ENCODE peak calls at places on chromosomes 5 and 9, in ten cellular contexts. One of them, this sample, is unnamed.

GRCh38 chr9:29966247-29966646 is 2393.0 kb upstream of the C9orf72 start:
- DNase-seq in IMR-90: no peak
- DNase-seq in heart left ventricle: no peak
- DNase-seq in sigmoid colon: no peak
- DNase-seq in adrenal gland: no peak
- DNase-seq in tibial nerve: no peak
- DNase-seq in gastrocnemius medialis: no peak
- DNase-seq in Peyer's patch: no peak
- DNase-seq in stomach: no peak
- DNase-seq in esophagus squamous epithelium: no peak
- DNase-seq in this sample: no peak

GRCh38 chr9:124420991-124421543 is 5.8 kb upstream of the PSMB7 start:
- DNase-seq in Peyer's patch: no peak
- DNase-seq in esophagus squamous epithelium: no peak
- DNase-seq in stomach: no peak
- DNase-seq in gastrocnemius medialis: no peak
- DNase-seq in heart left ventricle: no peak
- DNase-seq in IMR-90: peak
- DNase-seq in adrenal gland: no peak
- DNase-seq in sigmoid colon: peak
- DNase-seq in tibial nerve: no peak
- DNase-seq in this sample: no peak

GRCh38 chr9:93893899-93894690 is 61.1 kb downstream of the BARX1 start:
- DNase-seq in gastrocnemius medialis: no peak
- DNase-seq in IMR-90: no peak
- DNase-seq in heart left ventricle: no peak
- DNase-seq in tibial nerve: no peak
- DNase-seq in adrenal gland: no peak
- DNase-seq in sigmoid colon: peak
- DNase-seq in stomach: peak
- DNase-seq in esophagus squamous epithelium: no peak
- DNase-seq in Peyer's patch: no peak
- DNase-seq in this sample: no peak

GRCh38 chr5:88544616-88545150 is 276.0 kb upstream of the TMEM161B start:
- DNase-seq in stomach: no peak
- DNase-seq in heart left ventricle: no peak
- DNase-seq in adrenal gland: no peak
- DNase-seq in IMR-90: no peak
- DNase-seq in Peyer's patch: no peak
- DNase-seq in tibial nerve: no peak
- DNase-seq in sigmoid colon: no peak
- DNase-seq in gastrocnemius medialis: no peak
- DNase-seq in esophagus squamous epithelium: no peak
- DNase-seq in this sample: no peak

GRCh38 chr9:110179734-110180133 is 28.2 kb downstream of the C9orf152 start:
- DNase-seq in adrenal gland: no peak
- DNase-seq in IMR-90: peak
- DNase-seq in Peyer's patch: no peak
- DNase-seq in tibial nerve: no peak
- DNase-seq in esophagus squamous epithelium: no peak
- DNase-seq in heart left ventricle: no peak
- DNase-seq in sigmoid colon: no peak
- DNase-seq in stomach: no peak
- DNase-seq in gastrocnemius medialis: no peak
- DNase-seq in this sample: no peak

GRCh38 chr9:130137870-130138653 is 34.1 kb upstream of the NCS1 start:
- DNase-seq in tibial nerve: no peak
- DNase-seq in adrenal gland: peak
- DNase-seq in sigmoid colon: peak
- DNase-seq in stomach: no peak
- DNase-seq in IMR-90: peak
- DNase-seq in gastrocnemius medialis: no peak
- DNase-seq in Peyer's patch: no peak
- DNase-seq in heart left ventricle: peak
- DNase-seq in esophagus squamous epithelium: no peak
- DNase-seq in this sample: peak

GRCh38 chr9:85971731-85972130 is 30.8 kb downstream of the NAA35 start:
- DNase-seq in adrenal gland: no peak
- DNase-seq in esophagus squamous epithelium: no peak
- DNase-seq in Peyer's patch: no peak
- DNase-seq in heart left ventricle: no peak
- DNase-seq in gastrocnemius medialis: no peak
- DNase-seq in sigmoid colon: no peak
- DNase-seq in tibial nerve: no peak
- DNase-seq in stomach: no peak
- DNase-seq in IMR-90: peak
- DNase-seq in this sample: no peak

GRCh38 chr5:91224969-91225368 is 158.1 kb downstream of the ARRDC3 start:
- DNase-seq in IMR-90: no peak
- DNase-seq in esophagus squamous epithelium: no peak
- DNase-seq in sigmoid colon: no peak
- DNase-seq in Peyer's patch: no peak
- DNase-seq in gastrocnemius medialis: no peak
- DNase-seq in adrenal gland: no peak
- DNase-seq in stomach: no peak
- DNase-seq in tibial nerve: no peak
- DNase-seq in heart left ventricle: no peak
- DNase-seq in this sample: no peak

GRCh38 chr5:134394932-134395331 is 16.7 kb downstream of the CDKN2AIPNL start:
- DNase-seq in tibial nerve: no peak
- DNase-seq in heart left ventricle: no peak
- DNase-seq in adrenal gland: no peak
- DNase-seq in gastrocnemius medialis: no peak
- DNase-seq in sigmoid colon: no peak
- DNase-seq in esophagus squamous epithelium: no peak
- DNase-seq in Peyer's patch: no peak
- DNase-seq in IMR-90: no peak
- DNase-seq in stomach: no peak
- DNase-seq in this sample: no peak

GRCh38 chr5:175811594-175811993 is 59.8 kb upstream of the CPLX2 start:
- DNase-seq in adrenal gland: no peak
- DNase-seq in tibial nerve: no peak
- DNase-seq in IMR-90: no peak
- DNase-seq in Peyer's patch: no peak
- DNase-seq in stomach: no peak
- DNase-seq in gastrocnemius medialis: no peak
- DNase-seq in sigmoid colon: no peak
- DNase-seq in esophagus squamous epithelium: no peak
- DNase-seq in heart left ventricle: no peak
- DNase-seq in this sample: no peak

GRCh38 chr9:136997830-136998234 is 1.5 kb upstream of the CLIC3 start:
- DNase-seq in sigmoid colon: no peak
- DNase-seq in esophagus squamous epithelium: no peak
- DNase-seq in Peyer's patch: peak
- DNase-seq in heart left ventricle: no peak
- DNase-seq in adrenal gland: no peak
- DNase-seq in gastrocnemius medialis: no peak
- DNase-seq in IMR-90: no peak
- DNase-seq in stomach: no peak
- DNase-seq in tibial nerve: no peak
- DNase-seq in this sample: no peak

GRCh38 chr9:136997355-136997754 is 987 bp upstream of the CLIC3 start:
- DNase-seq in sigmoid colon: no peak
- DNase-seq in heart left ventricle: no peak
- DNase-seq in stomach: no peak
- DNase-seq in tibial nerve: no peak
- DNase-seq in gastrocnemius medialis: no peak
- DNase-seq in IMR-90: no peak
- DNase-seq in Peyer's patch: no peak
- DNase-seq in adrenal gland: no peak
- DNase-seq in esophagus squamous epithelium: no peak
- DNase-seq in this sample: no peak

GRCh38 chr9:136995370-136995769 is 998 bp downstream of the CLIC3 start:
- DNase-seq in esophagus squamous epithelium: no peak
- DNase-seq in IMR-90: no peak
- DNase-seq in gastrocnemius medialis: no peak
- DNase-seq in sigmoid colon: no peak
- DNase-seq in tibial nerve: no peak
- DNase-seq in stomach: no peak
- DNase-seq in adrenal gland: no peak
- DNase-seq in Peyer's patch: no peak
- DNase-seq in heart left ventricle: no peak
- DNase-seq in this sample: no peak

GRCh38 chr9:136995772-136996308 is 528 bp downstream of the CLIC3 start:
- DNase-seq in gastrocnemius medialis: no peak
- DNase-seq in IMR-90: peak
- DNase-seq in esophagus squamous epithelium: no peak
- DNase-seq in adrenal gland: no peak
- DNase-seq in sigmoid colon: no peak
- DNase-seq in tibial nerve: no peak
- DNase-seq in stomach: peak
- DNase-seq in heart left ventricle: peak
- DNase-seq in Peyer's patch: no peak
- DNase-seq in this sample: no peak

GRCh38 chr9:136996361-136997281 is at the start of gene CLIC3:
- DNase-seq in heart left ventricle: no peak
- DNase-seq in gastrocnemius medialis: no peak
- DNase-seq in tibial nerve: no peak
- DNase-seq in esophagus squamous epithelium: no peak
- DNase-seq in Peyer's patch: peak
- DNase-seq in IMR-90: no peak
- DNase-seq in adrenal gland: no peak
- DNase-seq in sigmoid colon: no peak
- DNase-seq in stomach: peak
- DNase-seq in this sample: no peak
- TF ChIP-seq POLR2A in heart left ventricle: no peak
- TF ChIP-seq POLR2A in gastrocnemius medialis: no peak
- TF ChIP-seq POLR2A in tibial nerve: no peak
- TF ChIP-seq POLR2A in esophagus squamous epithelium: peak
- TF ChIP-seq POLR2A in Peyer's patch: no peak
- TF ChIP-seq POLR2A in IMR-90: no peak
- TF ChIP-seq POLR2A in adrenal gland: no peak
- TF ChIP-seq POLR2A in sigmoid colon: no peak
- TF ChIP-seq POLR2A in stomach: no peak
- TF ChIP-seq POLR2A in this sample: no peak

DNA sequence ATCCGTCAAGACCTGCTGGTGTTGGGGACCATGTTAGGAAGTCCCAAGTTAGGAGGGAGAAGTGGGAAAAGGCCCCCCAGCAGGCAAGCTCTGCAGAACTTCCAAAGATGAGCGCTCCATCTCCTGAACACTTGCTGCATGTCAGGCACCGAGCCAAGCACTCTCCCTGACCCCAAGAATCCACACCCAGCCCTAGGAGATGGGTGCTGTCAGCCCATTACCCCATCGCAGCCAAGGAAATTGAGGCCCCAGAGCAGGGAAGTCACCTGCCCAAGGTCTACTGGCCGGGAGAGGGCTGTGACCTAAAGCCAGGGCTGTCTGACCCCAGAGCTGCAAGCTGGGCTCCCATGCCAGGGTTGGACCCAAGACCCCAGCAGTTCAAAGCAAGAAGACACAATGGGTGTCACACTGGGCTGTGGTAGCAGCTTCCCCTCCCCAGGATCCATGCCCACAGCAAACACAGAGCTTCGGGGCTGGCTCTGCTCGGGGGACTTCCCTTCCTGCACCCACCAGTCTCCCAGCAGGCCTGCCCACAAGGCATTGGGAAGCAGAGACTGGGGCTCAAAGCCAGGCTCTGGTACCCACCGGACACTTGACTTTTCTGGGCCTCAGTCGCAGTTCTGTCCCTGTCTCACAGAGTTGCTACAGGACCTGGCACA is 13.5 kb downstream of the EEIG1 start:
- DNase-seq in stomach: no peak
- DNase-seq in IMR-90: no peak
- DNase-seq in Peyer's patch: no peak
- DNase-seq in gastrocnemius medialis: no peak
- DNase-seq in tibial nerve: no peak
- DNase-seq in adrenal gland: peak
- DNase-seq in heart left ventricle: no peak
- DNase-seq in sigmoid colon: peak
- DNase-seq in esophagus squamous epithelium: no peak
- DNase-seq in this sample: peak
- H3K27ac ChIP-seq in stomach: peak
- H3K27ac ChIP-seq in IMR-90: peak
- H3K27ac ChIP-seq in Peyer's patch: peak
- H3K27ac ChIP-seq in gastrocnemius medialis: peak
- H3K27ac ChIP-seq in tibial nerve: peak
- H3K27ac ChIP-seq in adrenal gland: peak
- H3K27ac ChIP-seq in heart left ventricle: peak
- H3K27ac ChIP-seq in sigmoid colon: peak
- H3K27ac ChIP-seq in esophagus squamous epithelium: peak
- H3K27ac ChIP-seq in this sample: peak

DNA sequence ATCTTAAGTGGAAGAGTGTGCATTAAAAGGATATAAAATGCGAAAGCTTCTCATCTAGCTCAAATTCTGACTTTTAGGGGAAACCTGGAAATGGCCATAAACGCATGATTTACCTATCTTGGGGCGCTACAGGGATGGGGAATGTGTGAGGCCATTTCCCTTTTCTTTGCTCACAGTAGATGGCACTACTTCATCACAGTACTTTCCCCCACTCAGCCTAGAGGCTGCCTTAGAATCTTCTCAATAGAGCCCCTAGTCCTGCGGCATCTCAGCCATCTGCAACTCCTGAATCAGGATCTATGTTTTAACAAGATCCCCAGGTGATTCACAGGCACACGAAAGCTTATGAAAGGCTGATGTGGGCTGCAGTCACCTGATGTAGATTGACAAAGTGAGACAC is 110.8 kb downstream of the LHFPL2 start:
- DNase-seq in heart left ventricle: no peak
- DNase-seq in sigmoid colon: peak
- DNase-seq in stomach: no peak
- DNase-seq in Peyer's patch: no peak
- DNase-seq in gastrocnemius medialis: no peak
- DNase-seq in tibial nerve: no peak
- DNase-seq in IMR-90: peak
- DNase-seq in esophagus squamous epithelium: no peak
- DNase-seq in adrenal gland: no peak
- DNase-seq in this sample: no peak
- TF ChIP-seq CTCF in heart left ventricle: peak
- TF ChIP-seq CTCF in sigmoid colon: peak
- TF ChIP-seq CTCF in stomach: peak
- TF ChIP-seq CTCF in Peyer's patch: peak
- TF ChIP-seq CTCF in gastrocnemius medialis: peak
- TF ChIP-seq CTCF in tibial nerve: peak
- TF ChIP-seq CTCF in IMR-90: peak
- TF ChIP-seq CTCF in esophagus squamous epithelium: peak
- TF ChIP-seq CTCF in adrenal gland: peak
- TF ChIP-seq CTCF in this sample: peak

DNA sequence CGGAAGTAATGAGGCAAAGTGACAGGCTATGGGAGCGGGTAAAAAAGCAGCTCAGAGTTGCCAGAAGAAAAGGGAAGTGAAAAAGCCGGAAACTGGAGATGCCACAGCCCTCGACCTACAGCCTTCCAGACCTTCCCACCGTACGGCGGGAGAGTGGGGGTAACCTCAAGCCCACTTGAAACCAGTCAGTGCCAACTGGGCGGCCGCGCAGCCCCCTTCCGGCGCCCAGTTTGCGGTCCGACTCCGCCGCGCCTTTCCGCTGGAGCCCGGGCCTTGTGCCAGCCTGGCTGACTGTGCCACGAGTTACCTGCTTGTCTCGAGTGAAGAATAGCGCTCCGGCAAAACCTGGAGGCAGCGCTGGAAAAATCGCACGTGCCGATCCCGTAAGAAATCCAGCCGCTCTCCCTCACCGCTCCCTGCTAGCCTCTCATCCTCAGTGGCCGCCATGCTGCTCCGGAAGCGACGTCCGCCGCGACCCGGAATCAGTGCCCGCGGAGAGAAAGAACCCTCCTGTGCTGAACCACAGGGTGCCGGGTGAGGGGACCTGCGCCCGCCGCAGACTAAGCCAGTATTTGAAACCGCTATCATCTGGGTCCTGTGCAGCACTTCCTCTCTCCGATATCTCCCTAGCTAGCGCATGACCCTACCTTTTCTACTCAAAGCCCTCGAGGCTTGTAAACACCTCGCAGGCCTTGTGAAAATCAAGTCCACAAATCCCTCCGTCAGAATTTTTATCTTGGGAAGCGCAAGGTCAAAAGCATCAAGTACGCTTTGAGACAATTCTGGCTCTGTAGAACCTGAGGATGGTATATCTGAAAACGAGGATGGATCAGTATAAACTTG is at the start of gene PGGT1B:
- DNase-seq in esophagus squamous epithelium: peak
- DNase-seq in adrenal gland: peak
- DNase-seq in IMR-90: peak
- DNase-seq in heart left ventricle: peak
- DNase-seq in Peyer's patch: peak
- DNase-seq in gastrocnemius medialis: peak
- DNase-seq in sigmoid colon: peak
- DNase-seq in tibial nerve: peak
- DNase-seq in stomach: peak
- DNase-seq in this sample: peak
- TF ChIP-seq POLR2A in esophagus squamous epithelium: peak
- TF ChIP-seq POLR2A in adrenal gland: peak
- TF ChIP-seq POLR2A in IMR-90: peak
- TF ChIP-seq POLR2A in heart left ventricle: peak
- TF ChIP-seq POLR2A in Peyer's patch: no peak
- TF ChIP-seq POLR2A in gastrocnemius medialis: peak
- TF ChIP-seq POLR2A in sigmoid colon: peak
- TF ChIP-seq POLR2A in tibial nerve: peak
- TF ChIP-seq POLR2A in stomach: no peak
- TF ChIP-seq POLR2A in this sample: peak